ENCODE peak calls at places on chromosomes 6 and 20, in nine cellular contexts. N is ascending aorta; Q is neural crest cell; U is CD8-positive, alpha-beta T cell; D is activated T-cell treated with anti-CD3 and anti-CD28 coated beads, Interleukin-2, amount 50 U/mL, for 4 hours; E is AG20443; B is fibroblast of the aortic adventitia; X is progenitor cell of endocrine pancreas; K is lower leg skin. T is an unnamed sample.

GRCh38 chr6:154488802-154489437 is 21.6 kb downstream of the CNKSR3 start:
- DNase-seq in N (no peak), Q (no peak), U (no peak), D (no peak), E (peak; percentile 81), B (peak; percentile 76), X (no peak), K (no peak), T (no peak)

GRCh38 chr20:48716086-48716485 is 111.7 kb downstream of the PREX1 start:
- DNase-seq in N (no peak), Q (no peak), U (peak; percentile 53), D (peak; percentile 49), E (no peak), B (no peak), X (no peak), K (no peak), T (no peak)

GRCh38 chr6:159170999-159171712 is 2.0 kb downstream of the FNDC1 start:
- DNase-seq in N (no peak), Q (no peak), U (no peak), D (no peak), E (peak; percentile 84), B (peak; percentile 75), X (no peak), K (no peak), T (no peak)

GRCh38 chr6:17311595-17312311 is 30.6 kb downstream of the RBM24 start:
- DNase-seq in N (no peak), Q (no peak), U (no peak), D (no peak), E (peak; percentile 49), B (peak; percentile 6), X (no peak), K (no peak), T (no peak)

GRCh38 chr6:27630727-27631613 is 158.1 kb upstream of the ZNF184 start:
- DNase-seq in N (no peak), Q (peak; percentile 72), U (no peak), D (no peak), E (peak; percentile 30), B (peak; percentile 45), X (peak; percentile 50), K (no peak), T (no peak)

GRCh38 chr20:63782521-63782971 is 43.0 kb downstream of the SLC2A4RG start:
- DNase-seq in N (no peak), Q (no peak), U (no peak), D (no peak), E (no peak), B (no peak), X (no peak), K (no peak), T (no peak)

GRCh38 chr6:41639556-41640371 is 1.5 kb downstream of the MDFI start:
- DNase-seq in N (no peak), Q (no peak), U (no peak), D (no peak), E (no peak), B (no peak), X (no peak), K (no peak), T (no peak)

GRCh38 chr6:21769405-21769851 is 175.9 kb downstream of the SOX4 start:
- DNase-seq in N (no peak), Q (no peak), U (no peak), D (no peak), E (peak; percentile 67), B (peak; percentile 97), X (no peak), K (no peak), T (no peak)

GRCh38 chr6:7008451-7008988 is 99.2 kb upstream of the RREB1 start:
- DNase-seq in N (no peak), Q (no peak), U (no peak), D (no peak), E (no peak), B (no peak), X (no peak), K (no peak), T (no peak)

GRCh38 chr6:78324213-78324612 is 543.1 kb upstream of the IRAK1BP1 start:
- DNase-seq in N (no peak), Q (no peak), U (no peak), D (no peak), E (no peak), B (no peak), X (no peak), K (no peak), T (no peak)

GRCh38 chr6:157300006-157300405 is 23.3 kb downstream of the TMEM242 start:
- DNase-seq in N (no peak), Q (no peak), U (no peak), D (no peak), E (no peak), B (no peak), X (no peak), K (no peak), T (no peak)

GRCh38 chr6:30216096-30216495 is 2.9 kb upstream of the TRIM26 start:
- DNase-seq in N (no peak), Q (no peak), U (no peak), D (no peak), E (no peak), B (no peak), X (no peak), K (no peak), T (no peak)

GRCh38 chr20:63627129-63627699 is 313 bp upstream of the GMEB2 start:
- DNase-seq in N (peak; percentile 76), Q (peak; percentile 91), U (peak; percentile 90), D (peak; percentile 92), E (peak; percentile 99), B (peak; percentile 90), X (peak; percentile 88), K (peak; percentile 92), T (peak; percentile 94)

GRCh38 chr6:4852938-4853337 is 76.7 kb downstream of the CDYL start:
- DNase-seq in N (no peak), Q (no peak), U (no peak), D (no peak), E (no peak), B (no peak), X (no peak), K (no peak), T (no peak)

GRCh38 chr6:15674690-15675386 is 12.0 kb upstream of the DTNBP1 start:
- DNase-seq in N (no peak), Q (no peak), U (no peak), D (no peak), E (no peak), B (no peak), X (no peak), K (no peak), T (no peak)

GRCh38 chr20:6613280-6613861 is 154.1 kb upstream of the BMP2 start:
- DNase-seq in N (no peak), Q (no peak), U (no peak), D (no peak), E (no peak), B (no peak), X (no peak), K (no peak), T (no peak)

T was measured in B cell.